ENCODE peak calls at places on chromosomes 3 and 15, in six cellular contexts. Z is neuronal stem cell, D is mesendoderm, F is H1, N is trophoblast cell, C is IMR-90. V is an unnamed sample.

GRCh38 chr15:75051161-75051560 is 27.8 kb downstream of the PPCDC start:
- DNase-seq in N (no peak), F (no peak), Z (no peak), D (no peak), C (no peak), V (no peak)

GRCh38 chr3:52361893-52362292 is 45.8 kb downstream of the DNAH1 start:
- DNase-seq in N (no peak), D (no peak), Z (no peak), C (no peak), F (no peak), V (no peak)

GRCh38 chr3:52625041-52625440 is 60.7 kb downstream of the PBRM1 start:
- DNase-seq in Z (no peak), N (no peak), D (no peak), F (no peak), C (no peak), V (no peak)

GRCh38 chr3:23035927-23036640 is 167.0 kb upstream of the UBE2E2 start:
- DNase-seq in D (peak; percentile 23), F (no peak), C (no peak), N (no peak), Z (peak; percentile 24), V (peak; percentile 61)

GRCh38 chr15:49823987-49824538 is 203.2 kb downstream of the DTWD1 start:
- DNase-seq in Z (no peak), D (no peak), N (no peak), C (peak; percentile 29), F (no peak), V (no peak)

GRCh38 chr3:173045770-173046382 is 95.2 kb downstream of the SPATA16 start:
- DNase-seq in Z (no peak), F (no peak), D (no peak), N (no peak), C (no peak), V (no peak)

GRCh38 chr15:41530363-41530956 is 13.6 kb downstream of the RPAP1 start:
- DNase-seq in C (no peak), N (no peak), D (no peak), Z (no peak), F (no peak), V (no peak)

GRCh38 chr3:64998317-64998716 is 310.5 kb upstream of the ADAMTS9 start:
- DNase-seq in N (no peak), D (no peak), C (no peak), F (no peak), Z (no peak), V (no peak)

GRCh38 chr3:115190747-115191146 is 43.7 kb upstream of the ZBTB20 start:
- DNase-seq in Z (no peak), F (no peak), C (no peak), N (no peak), D (peak; percentile 15), V (no peak)

GRCh38 chr3:23710555-23710954 is 95.2 kb upstream of the UBE2E1 start:
- DNase-seq in Z (no peak), N (peak; percentile 94), F (no peak), C (peak; percentile 98), D (peak; percentile 98), V (peak; percentile 86)

GRCh38 chr15:41746802-41747201 is 27.5 kb upstream of the MAPKBP1 start:
- DNase-seq in Z (no peak), C (peak; percentile 23), N (no peak), D (no peak), F (no peak), V (no peak)

GRCh38 chr3:23601020-23601822 is 204.5 kb upstream of the UBE2E1 start:
- DNase-seq in D (no peak), C (peak; percentile 35), N (no peak), Z (no peak), F (no peak), V (no peak)

GRCh38 chr15:64894395-64895056 is 17.2 kb upstream of the ANKDD1A start:
- DNase-seq in Z (no peak), N (no peak), F (peak; percentile 69), C (no peak), D (peak; percentile 82), V (peak; percentile 75)

GRCh38 chr15:77654975-77655374 is 22.3 kb upstream of the LINGO1 start:
- DNase-seq in Z (no peak), C (no peak), D (peak; percentile 75), N (no peak), F (peak; percentile 71), V (peak; percentile 76)

GRCh38 chr3:60461199-60461598 is 790.1 kb downstream of the FHIT start:
- DNase-seq in N (no peak), D (no peak), F (no peak), Z (no peak), C (no peak), V (no peak)

GRCh38 chr15:73983211-73983727 is 8.8 kb downstream of the STOML1 start:
- DNase-seq in F (no peak), D (no peak), C (peak; percentile 77), N (no peak), Z (no peak), V (no peak)

GRCh38 chr15:70493787-70494514 is 269.4 kb downstream of the UACA start:
- DNase-seq in C (peak; percentile 30), N (no peak), F (no peak), Z (no peak), D (no peak), V (no peak)

GRCh38 chr3:108430540-108430939 is 79.9 kb downstream of the MYH15 start:
- DNase-seq in D (no peak), N (no peak), F (no peak), C (no peak), Z (no peak), V (no peak)

GRCh38 chr3:37921025-37921424 is 59.3 kb downstream of the CTDSPL start:
- DNase-seq in Z (no peak), N (no peak), F (no peak), C (no peak), D (no peak), V (no peak)

GRCh38 chr3:98512576-98512975 is 10.1 kb downstream of the CLDND1 start:
- DNase-seq in Z (no peak), D (no peak), F (no peak), C (no peak), N (peak; percentile 44), V (no peak)

GRCh38 chr15:70247281-70247680 is 149.6 kb upstream of the TLE3 start:
- DNase-seq in F (no peak), D (no peak), N (no peak), Z (no peak), C (no peak), V (no peak)

GRCh38 chr3:194755689-194756459 is 70.2 kb downstream of the FAM43A start:
- DNase-seq in N (peak; percentile 67), F (no peak), C (no peak), Z (no peak), D (no peak), V (no peak)

GRCh38 chr3:185824467-185825378 is at the start of gene IGF2BP2:
- DNase-seq in N (peak; percentile 70), C (peak; percentile 80), D (peak; percentile 92), Z (peak; percentile 87), F (peak; percentile 79), V (peak; percentile 68)

GRCh38 chr3:185822957-185823279 is 1.9 kb downstream of the IGF2BP2 start:
- DNase-seq in C (no peak), D (no peak), Z (no peak), F (no peak), N (no peak), V (no peak)

GRCh38 chr3:185823280-185824044 is 1.4 kb downstream of the IGF2BP2 start:
- DNase-seq in C (peak; percentile 41), F (peak; percentile 69), Z (no peak), N (no peak), D (peak; percentile 60), V (no peak)

GRCh38 chr3:185825379-185825638 is 467 bp upstream of the IGF2BP2 start:
- DNase-seq in Z (no peak), N (no peak), C (no peak), F (no peak), D (no peak), V (no peak)

DNA sequence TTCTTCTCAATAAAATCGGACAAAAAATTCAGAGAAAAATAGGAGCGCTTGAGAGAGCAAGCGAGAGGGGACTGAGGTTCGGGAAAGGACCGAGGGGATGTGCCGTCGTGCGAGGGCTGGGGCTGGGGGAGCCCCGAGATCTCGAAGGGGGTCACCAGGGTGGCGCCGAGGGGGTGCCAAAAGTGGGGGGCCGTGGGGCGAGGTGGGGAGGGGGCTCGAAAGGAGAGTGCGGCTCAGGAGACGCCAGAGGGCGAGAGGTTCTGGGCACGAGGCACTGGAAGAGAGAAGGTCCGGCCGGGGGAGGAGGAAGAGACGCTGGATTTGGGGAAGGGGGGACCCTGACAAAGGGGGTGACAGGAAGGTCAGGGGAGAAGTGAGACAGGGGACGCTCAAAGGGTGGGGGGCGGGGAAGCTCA is 783 bp downstream of the IGF2BP2 start:
- DNase-seq in D (peak; percentile 54), N (no peak), Z (peak; percentile 32), C (no peak), F (peak; percentile 60), V (peak; percentile 52)
- H3K23ac ChIP-seq in D (peak overlapping the region; percentile 94), N (no peak overlapping the region), Z (peak overlapping the region; percentile 89), C (peak overlapping the region; percentile 81), F (no peak overlapping the region), V (no peak overlapping the region)

GRCh38 chr15:101314301-101314700 is 19.3 kb upstream of the SNRPA1 start:
- DNase-seq in N (no peak), D (no peak), C (no peak), F (no peak), Z (no peak), V (no peak)
- H3K18ac ChIP-seq in N (no peak overlapping the region), D (no peak overlapping the region), C (no peak overlapping the region), F (no peak overlapping the region), Z (no peak overlapping the region), V (no peak overlapping the region)

GRCh38 chr3:32392530-32393302 is 1.1 kb downstream of the CMTM7 start:
- DNase-seq in C (peak; percentile 77), F (no peak), N (no peak), Z (no peak), D (no peak), V (no peak)

GRCh38 chr3:32395451-32395970 is 3.9 kb downstream of the CMTM7 start:
- DNase-seq in C (no peak), N (no peak), Z (no peak), F (no peak), D (no peak), V (no peak)

GRCh38 chr3:32387512-32387911 is 4.1 kb upstream of the CMTM7 start:
- DNase-seq in D (no peak), Z (no peak), N (no peak), F (no peak), C (no peak), V (no peak)

GRCh38 chr3:32391643-32392529 is at the start of gene CMTM7:
- DNase-seq in C (peak; percentile 35), D (peak; percentile 70), N (peak; percentile 38), F (peak; percentile 79), Z (peak; percentile 43), V (peak; percentile 81)
- H3K23ac ChIP-seq in C (peak within 1 kb of the TSS; percentile 90), D (no peak within 1 kb of the TSS), N (no peak within 1 kb of the TSS), F (no peak within 1 kb of the TSS), Z (peak within 1 kb of the TSS; percentile 46), V (no peak within 1 kb of the TSS)

GRCh38 chr15:94234300-94234699 is 2.9 kb downstream of the MCTP2 start:
- DNase-seq in C (no peak), Z (no peak), D (peak; percentile 40), N (no peak), F (no peak), V (no peak)

GRCh38 chr15:94236638-94237037 is 5.3 kb downstream of the MCTP2 start:
- DNase-seq in C (no peak), F (no peak), N (no peak), Z (no peak), D (no peak), V (no peak)

GRCh38 chr15:94237903-94238302 is 6.5 kb downstream of the MCTP2 start:
- DNase-seq in C (peak; percentile 48), F (no peak), D (no peak), Z (no peak), N (no peak), V (no peak)

GRCh38 chr15:94235681-94236080 is 4.3 kb downstream of the MCTP2 start:
- DNase-seq in N (no peak), D (no peak), C (no peak), Z (no peak), F (no peak), V (no peak)

GRCh38 chr15:94235041-94235440 is 3.7 kb downstream of the MCTP2 start:
- DNase-seq in Z (no peak), C (no peak), N (no peak), F (no peak), D (no peak), V (no peak)
- H3K18ac ChIP-seq in Z (no peak overlapping the region), C (no peak overlapping the region), N (no peak overlapping the region), F (no peak overlapping the region), D (no peak overlapping the region), V (no peak overlapping the region)